ENCODE peak calls at places on chromosomes 7 and 10, in four cellular contexts. V is IMR-90, U is vagina, L is transverse colon. D is an unnamed sample.

GRCh38 chr7:25456467-25457171 is 228.3 kb upstream of the NPVF start:
- DNase-seq in V (no peak), U (no peak), L (peak; percentile 39), D (peak; percentile 70)

GRCh38 chr10:130078120-130078519 is 32.5 kb downstream of the C10orf143 start:
- DNase-seq in V (no peak), U (no peak), L (no peak), D (no peak)

GRCh38 chr7:137874390-137874789 is 27.6 kb upstream of the DGKI start:
- DNase-seq in V (peak; percentile 91), U (no peak), L (no peak), D (no peak)

GRCh38 chr10:75430000-75430763 is 1.2 kb upstream of the LRMDA start:
- DNase-seq in V (no peak), U (no peak), L (peak; percentile 43), D (no peak)

GRCh38 chr7:101717986-101718746 is 89.1 kb upstream of the MYL10 start:
- DNase-seq in V (peak; percentile 86), U (no peak), L (no peak), D (no peak)

GRCh38 chr7:106326594-106327537 is 42.1 kb upstream of the NAMPT start:
- DNase-seq in V (peak; percentile 36), U (no peak), L (no peak), D (no peak)

GRCh38 chr10:15321431-15322321 is 49.4 kb downstream of the FAM171A1 start:
- DNase-seq in V (peak; percentile 48), U (no peak), L (no peak), D (no peak)

GRCh38 chr10:110725809-110726641 is 81.9 kb downstream of the RBM20 start:
- DNase-seq in V (peak; percentile 37), U (no peak), L (no peak), D (no peak)

GRCh38 chr7:143379607-143380263 is 1.4 kb upstream of the ZYX start:
- DNase-seq in V (no peak), U (no peak), L (no peak), D (no peak)

GRCh38 chr10:104122273-104123107 is 519 bp downstream of the SFR1 start:
- DNase-seq in V (peak; percentile 2), U (no peak), L (no peak), D (peak; percentile 29)

GRCh38 chr7:99791667-99792356 is 7.8 kb upstream of the CYP3A4 start:
- DNase-seq in V (no peak), U (peak; percentile 27), L (no peak), D (no peak)

GRCh38 chr7:85068796-85069195 is 118.1 kb downstream of the SEMA3D start:
- DNase-seq in V (peak; percentile 83), U (no peak), L (no peak), D (no peak)

GRCh38 chr10:78410046-78410965 is 376.6 kb downstream of the RPS24 start:
- DNase-seq in V (no peak), U (no peak), L (no peak), D (no peak)

GRCh38 chr7:51647931-51648351 is 331.3 kb upstream of the COBL start:
- DNase-seq in V (no peak), U (peak; percentile 92), L (peak; percentile 69), D (no peak)

GRCh38 chr10:82529064-82529463 is 654.1 kb downstream of the NRG3 start:
- DNase-seq in V (no peak), U (no peak), L (no peak), D (no peak)

GRCh38 chr10:97195654-97196212 is 10.0 kb upstream of the SLIT1 start:
- DNase-seq in V (no peak), U (no peak), L (no peak), D (no peak)

GRCh38 chr7:81468516-81468915 is 301.3 kb downstream of the HGF start:
- DNase-seq in V (no peak), U (no peak), L (no peak), D (no peak)

GRCh38 chr10:84429926-84430520 is 101.6 kb downstream of the CCSER2 start:
- DNase-seq in V (peak; percentile 47), U (no peak), L (peak; percentile 79), D (peak; percentile 38)

GRCh38 chr10:73871295-73871914 is 3.0 kb downstream of the CAMK2G start:
- DNase-seq in V (no peak), U (no peak), L (no peak), D (no peak)

GRCh38 chr10:24887855-24888231 is 64.6 kb downstream of the PRTFDC1 start:
- DNase-seq in V (no peak), U (no peak), L (no peak), D (no peak)

DNA sequence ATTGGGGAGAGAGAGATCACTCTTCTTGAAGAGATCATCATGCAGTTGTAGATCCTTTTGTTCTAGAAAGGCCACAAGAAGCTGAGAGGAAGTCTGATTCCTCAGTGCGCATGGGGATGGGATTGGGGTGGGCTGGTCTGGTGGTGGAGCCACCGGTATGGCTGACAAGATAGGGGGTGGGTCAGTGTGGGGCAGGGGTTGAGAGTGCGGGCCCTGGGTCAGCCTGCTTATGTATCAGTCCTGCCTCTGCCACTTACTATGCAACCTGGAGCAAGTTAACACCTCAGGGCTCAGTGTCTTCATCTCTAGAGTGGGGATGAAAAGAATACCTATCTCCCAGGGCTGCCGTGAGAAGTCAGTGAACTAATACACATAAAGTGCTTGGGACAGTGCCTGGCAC is 8.0 kb downstream of the SMARCD3 start:
- DNase-seq in V (no peak), U (no peak), L (no peak), D (no peak)
- H3K4me3 ChIP-seq in V (no peak overlapping the region), U (no peak overlapping the region), L (no peak overlapping the region), D (no peak overlapping the region)

GRCh38 chr7:92717982-92718716 is 118.2 kb downstream of the CDK6 start:
- DNase-seq in V (peak; percentile 57), U (no peak), L (peak; percentile 55), D (peak; percentile 32)
- TF ChIP-seq POLR2A in V (no peak), U (no peak), L (peak; percentile 33), D (peak; percentile 37)

DNA sequence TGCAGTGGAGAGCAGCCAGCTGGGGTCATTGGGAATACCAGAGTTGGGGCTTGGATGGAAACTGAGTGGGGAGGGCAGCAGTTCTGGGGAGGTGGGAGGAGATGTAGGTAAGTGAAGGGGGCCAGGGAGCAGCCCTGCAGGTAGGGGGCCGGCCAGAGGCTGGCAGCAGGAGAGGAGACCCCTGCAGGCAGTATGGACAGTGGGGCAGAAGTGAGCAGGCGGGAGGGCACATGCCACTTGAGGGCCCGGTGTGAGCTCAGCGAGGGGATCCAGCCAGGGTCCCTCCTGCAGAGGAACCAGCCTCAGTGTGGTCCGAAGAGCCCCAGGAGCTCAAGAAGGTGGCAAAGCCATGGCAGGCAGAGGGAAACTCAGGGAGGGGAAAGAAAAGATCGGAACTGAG is 75.4 kb downstream of the WDR11 start:
- DNase-seq in V (no peak), U (no peak), L (no peak), D (no peak)
- H3K4me3 ChIP-seq in V (no peak overlapping the region), U (no peak overlapping the region), L (no peak overlapping the region), D (no peak overlapping the region)

GRCh38 chr10:4477664-4478063 is 348.3 kb upstream of the AKR1E2 start:
- DNase-seq in V (no peak), U (no peak), L (no peak), D (no peak)
- TF ChIP-seq POLR2A in V (no peak), U (no peak), L (no peak), D (no peak)

DNA sequence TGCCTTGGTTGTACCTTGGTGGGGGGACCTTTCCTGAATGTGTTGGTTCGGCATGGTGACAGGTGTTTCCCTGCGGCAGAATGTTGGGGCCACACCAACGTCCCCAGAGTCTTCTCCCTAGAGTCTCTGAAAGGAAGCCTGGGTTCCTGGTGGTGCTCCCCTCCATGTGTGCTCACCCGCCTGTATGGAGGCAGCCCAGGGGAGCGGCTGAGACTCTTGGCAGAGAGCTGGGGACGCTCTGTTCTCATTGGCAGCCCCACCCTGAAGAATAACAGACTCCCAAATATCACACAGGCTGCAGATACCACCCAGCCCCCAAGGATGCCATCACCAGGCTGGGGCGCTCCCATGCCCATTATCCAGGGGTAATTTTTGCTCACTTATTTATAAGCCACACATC is 34.8 kb downstream of the CHST12 start:
- DNase-seq in V (no peak), U (no peak), L (no peak), D (no peak)
- H3K4me3 ChIP-seq in V (no peak overlapping the region), U (no peak overlapping the region), L (no peak overlapping the region), D (no peak overlapping the region)

GRCh38 chr7:64667311-64667710 is 1.4 kb downstream of the ZNF107 start:
- DNase-seq in V (no peak), U (no peak), L (no peak), D (no peak)

GRCh38 chr7:64665980-64666674 is at the start of gene ZNF107:
- DNase-seq in V (peak; percentile 93), U (peak; percentile 97), L (peak; percentile 92), D (peak; percentile 83)
- TF ChIP-seq POLR2A in V (peak; percentile 55), U (no peak), L (peak; percentile 50), D (peak; percentile 60)

DNA sequence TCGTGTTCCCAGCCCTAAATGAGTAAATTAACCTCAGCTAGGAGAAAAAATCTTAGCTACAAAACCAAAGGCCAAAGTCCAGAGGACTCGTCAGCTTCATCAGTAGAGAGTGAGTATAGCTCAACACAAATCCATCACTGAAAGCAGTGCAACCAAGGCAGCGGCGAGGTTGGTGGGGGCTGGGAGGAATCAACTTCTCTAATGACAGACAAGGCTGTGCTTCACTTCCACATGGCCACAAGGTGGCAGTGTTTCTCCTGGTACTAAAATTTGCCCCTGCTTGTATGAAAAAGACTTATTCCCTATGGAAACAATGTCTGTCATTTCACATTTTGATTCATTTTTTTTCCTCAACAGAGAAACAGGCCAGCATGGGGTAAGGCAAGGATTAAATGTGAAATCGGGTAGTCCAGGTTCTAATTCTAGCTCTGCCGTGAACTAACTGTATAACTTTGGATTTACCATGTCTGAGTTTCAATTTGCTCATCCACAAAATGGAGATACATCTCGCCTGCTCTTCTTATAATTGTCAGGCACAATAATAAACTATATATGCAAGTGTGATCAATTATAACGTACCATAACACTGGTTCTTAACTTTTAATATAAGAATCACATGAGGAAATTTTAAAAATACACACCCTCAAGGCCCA is 39.3 kb downstream of the FAS start:
- DNase-seq in V (peak; percentile 84), U (no peak), L (peak; percentile 73), D (peak; percentile 81)
- H3K4me3 ChIP-seq in V (no peak overlapping the region), U (no peak overlapping the region), L (no peak overlapping the region), D (no peak overlapping the region)

GRCh38 chr7:151744656-151745055 is 132.3 kb downstream of the PRKAG2 start:
- DNase-seq in V (no peak), U (no peak), L (no peak), D (no peak)

GRCh38 chr7:151752037-151752436 is 124.9 kb downstream of the PRKAG2 start:
- DNase-seq in V (no peak), U (no peak), L (no peak), D (no peak)

GRCh38 chr7:151745090-151745638 is 131.8 kb downstream of the PRKAG2 start:
- DNase-seq in V (peak; percentile 89), U (no peak), L (peak; percentile 86), D (peak; percentile 21)

GRCh38 chr7:151745706-151746105 is 131.2 kb downstream of the PRKAG2 start:
- DNase-seq in V (no peak), U (no peak), L (no peak), D (no peak)

GRCh38 chr7:151748733-151749132 is 128.2 kb downstream of the PRKAG2 start:
- DNase-seq in V (no peak), U (no peak), L (no peak), D (no peak)
- TF ChIP-seq POLR2A in V (no peak), U (no peak), L (no peak), D (no peak)

DNA sequence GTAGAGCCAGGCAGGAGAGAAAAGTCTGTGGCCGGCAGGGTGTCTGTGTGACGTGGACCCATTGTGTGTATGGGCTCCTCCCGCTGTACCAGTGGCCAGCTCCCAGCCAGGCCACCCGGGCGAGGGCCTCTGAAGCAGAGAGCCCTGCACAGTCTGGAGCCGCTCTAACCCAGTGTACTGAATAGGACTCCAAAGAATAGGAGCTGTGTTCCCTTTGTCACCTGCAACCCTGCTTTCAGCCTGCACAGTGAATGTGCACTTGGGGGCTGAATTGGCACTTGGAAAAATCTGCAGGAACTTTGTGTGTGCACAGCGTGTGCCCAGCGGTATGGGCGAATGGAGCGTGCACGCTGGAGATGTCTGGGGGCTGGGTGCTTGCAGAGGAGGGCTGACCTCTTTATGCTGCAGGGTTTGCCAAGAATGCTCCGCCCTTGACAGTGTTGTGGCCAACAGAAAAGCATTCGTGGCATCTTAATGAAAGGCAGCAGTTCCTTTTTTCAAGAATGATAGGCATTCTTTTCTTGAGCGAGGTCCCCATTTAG is 216.2 kb downstream of the AUTS2 start:
- DNase-seq in V (no peak), U (no peak), L (no peak), D (peak; percentile 17)
- H3K4me3 ChIP-seq in V (no peak overlapping the region), U (no peak overlapping the region), L (no peak overlapping the region), D (no peak overlapping the region)